ENCODE peak calls at places on chromosomes 16 and 17, in five cellular contexts. One of them, this sample, is unnamed.

GRCh38 chr16:78184554-78185183 is 85.2 kb downstream of the WWOX start:
- DNase-seq in K562: no peak
- DNase-seq in GM23338: no peak
- DNase-seq in GM12878: no peak
- DNase-seq in HepG2: peak; percentile 68
- DNase-seq in this sample: peak; percentile 26

GRCh38 chr17:75738218-75738802 is 17.1 kb downstream of the ITGB4 start:
- DNase-seq in K562: peak; percentile 54
- DNase-seq in GM23338: no peak
- DNase-seq in GM12878: no peak
- DNase-seq in HepG2: peak; percentile 57
- DNase-seq in this sample: no peak

GRCh38 chr16:3977376-3977775 is 96.9 kb upstream of the CREBBP start:
- DNase-seq in K562: no peak
- DNase-seq in GM23338: no peak
- DNase-seq in GM12878: no peak
- DNase-seq in HepG2: no peak
- DNase-seq in this sample: no peak

GRCh38 chr16:82425661-82426060 is 201.1 kb upstream of the CDH13 start:
- DNase-seq in K562: no peak
- DNase-seq in GM23338: no peak
- DNase-seq in GM12878: no peak
- DNase-seq in HepG2: no peak
- DNase-seq in this sample: no peak

GRCh38 chr16:23874613-23875294 is 39.0 kb downstream of the PRKCB start:
- DNase-seq in K562: no peak
- DNase-seq in GM23338: no peak
- DNase-seq in GM12878: no peak
- DNase-seq in HepG2: no peak
- DNase-seq in this sample: no peak

GRCh38 chr17:52410781-52411180 is 252.3 kb upstream of the CA10 start:
- DNase-seq in K562: no peak
- DNase-seq in GM23338: no peak
- DNase-seq in GM12878: no peak
- DNase-seq in HepG2: peak; percentile 41
- DNase-seq in this sample: no peak

GRCh38 chr17:49490271-49490670 is 4.8 kb upstream of the NGFR start:
- DNase-seq in K562: no peak
- DNase-seq in GM23338: no peak
- DNase-seq in GM12878: no peak
- DNase-seq in HepG2: no peak
- DNase-seq in this sample: no peak

GRCh38 chr16:58196898-58197313 is 1.0 kb downstream of the CSNK2A2 start:
- DNase-seq in K562: no peak
- DNase-seq in GM23338: peak; percentile 15
- DNase-seq in GM12878: no peak
- DNase-seq in HepG2: no peak
- DNase-seq in this sample: no peak

GRCh38 chr17:19768046-19768782 is 20.1 kb upstream of the ALDH3A1 start:
- DNase-seq in K562: no peak
- DNase-seq in GM23338: no peak
- DNase-seq in GM12878: no peak
- DNase-seq in HepG2: no peak
- DNase-seq in this sample: no peak

GRCh38 chr17:19771971-19772630 is 24.0 kb upstream of the ALDH3A1 start:
- DNase-seq in K562: no peak
- DNase-seq in GM23338: no peak
- DNase-seq in GM12878: no peak
- DNase-seq in HepG2: no peak
- DNase-seq in this sample: no peak

GRCh38 chr17:19770985-19771710 is 23.1 kb upstream of the ALDH3A1 start:
- DNase-seq in K562: no peak
- DNase-seq in GM23338: no peak
- DNase-seq in GM12878: no peak
- DNase-seq in HepG2: no peak
- DNase-seq in this sample: no peak

GRCh38 chr17:19773534-19773933 is 25.4 kb upstream of the ALDH3A1 start:
- DNase-seq in K562: no peak
- DNase-seq in GM23338: no peak
- DNase-seq in GM12878: no peak
- DNase-seq in HepG2: no peak
- DNase-seq in this sample: no peak

GRCh38 chr17:19769946-19770652 is 22.0 kb upstream of the ALDH3A1 start:
- DNase-seq in K562: no peak
- DNase-seq in GM23338: no peak
- DNase-seq in GM12878: no peak
- DNase-seq in HepG2: no peak
- DNase-seq in this sample: no peak
- TF ChIP-seq JUNB in K562: no peak
- TF ChIP-seq JUNB in GM23338: no peak
- TF ChIP-seq JUNB in GM12878: no peak
- TF ChIP-seq JUNB in HepG2: no peak
- TF ChIP-seq JUNB in this sample: no peak

GRCh38 chr17:30340957-30341356 is 7.1 kb upstream of the TMIGD1 start:
- DNase-seq in K562: no peak
- DNase-seq in GM23338: no peak
- DNase-seq in GM12878: no peak
- DNase-seq in HepG2: no peak
- DNase-seq in this sample: no peak

GRCh38 chr17:30333503-30334240 is at the start of gene TMIGD1:
- DNase-seq in K562: no peak
- DNase-seq in GM23338: no peak
- DNase-seq in GM12878: no peak
- DNase-seq in HepG2: no peak
- DNase-seq in this sample: no peak

GRCh38 chr17:30334421-30334820 is 564 bp upstream of the TMIGD1 start:
- DNase-seq in K562: no peak
- DNase-seq in GM23338: no peak
- DNase-seq in GM12878: no peak
- DNase-seq in HepG2: no peak
- DNase-seq in this sample: no peak

GRCh38 chr17:30337393-30337999 is 3.6 kb upstream of the TMIGD1 start:
- DNase-seq in K562: no peak
- DNase-seq in GM23338: no peak
- DNase-seq in GM12878: no peak
- DNase-seq in HepG2: peak; percentile 90
- DNase-seq in this sample: no peak

GRCh38 chr17:30336369-30337171 is 2.7 kb upstream of the TMIGD1 start:
- DNase-seq in K562: peak; percentile 72
- DNase-seq in GM23338: peak; percentile 88
- DNase-seq in GM12878: no peak
- DNase-seq in HepG2: peak; percentile 95
- DNase-seq in this sample: peak; percentile 88
- TF ChIP-seq JUNB in K562: no peak
- TF ChIP-seq JUNB in GM23338: no peak
- TF ChIP-seq JUNB in GM12878: no peak
- TF ChIP-seq JUNB in HepG2: no peak
- TF ChIP-seq JUNB in this sample: no peak

GRCh38 chr17:47934856-47935255 is 6.5 kb upstream of the PNPO start:
- DNase-seq in K562: no peak
- DNase-seq in GM23338: no peak
- DNase-seq in GM12878: no peak
- DNase-seq in HepG2: no peak
- DNase-seq in this sample: no peak

GRCh38 chr17:47941998-47942490 is 673 bp downstream of the PNPO start:
- DNase-seq in K562: no peak
- DNase-seq in GM23338: peak; percentile 21
- DNase-seq in GM12878: no peak
- DNase-seq in HepG2: peak; percentile 71
- DNase-seq in this sample: no peak

GRCh38 chr17:47941246-47941997 is at the start of gene PNPO:
- DNase-seq in K562: peak; percentile 95
- DNase-seq in GM23338: peak; percentile 98
- DNase-seq in GM12878: peak; percentile 97
- DNase-seq in HepG2: peak; percentile 100
- DNase-seq in this sample: peak; percentile 100

GRCh38 chr17:47935961-47936360 is 5.4 kb upstream of the PNPO start:
- DNase-seq in K562: peak; percentile 76
- DNase-seq in GM23338: no peak
- DNase-seq in GM12878: no peak
- DNase-seq in HepG2: no peak
- DNase-seq in this sample: peak; percentile 75

GRCh38 chr17:47937915-47938314 is 3.5 kb upstream of the PNPO start:
- DNase-seq in K562: no peak
- DNase-seq in GM23338: no peak
- DNase-seq in GM12878: no peak
- DNase-seq in HepG2: no peak
- DNase-seq in this sample: no peak
- TF ChIP-seq JUNB in K562: no peak
- TF ChIP-seq JUNB in GM23338: no peak
- TF ChIP-seq JUNB in GM12878: no peak
- TF ChIP-seq JUNB in HepG2: no peak
- TF ChIP-seq JUNB in this sample: no peak

GRCh38 chr16:75038036-75038959 is 39.5 kb downstream of the ZNRF1 start:
- DNase-seq in K562: peak; percentile 38
- DNase-seq in GM23338: no peak
- DNase-seq in GM12878: no peak
- DNase-seq in HepG2: no peak
- DNase-seq in this sample: no peak

GRCh38 chr16:75039941-75040340 is 41.1 kb downstream of the ZNRF1 start:
- DNase-seq in K562: no peak
- DNase-seq in GM23338: no peak
- DNase-seq in GM12878: no peak
- DNase-seq in HepG2: no peak
- DNase-seq in this sample: no peak

GRCh38 chr16:75032655-75033054 is 33.8 kb downstream of the ZNRF1 start:
- DNase-seq in K562: no peak
- DNase-seq in GM23338: no peak
- DNase-seq in GM12878: no peak
- DNase-seq in HepG2: no peak
- DNase-seq in this sample: no peak

GRCh38 chr16:75029854-75030253 is 31.0 kb downstream of the ZNRF1 start:
- DNase-seq in K562: no peak
- DNase-seq in GM23338: no peak
- DNase-seq in GM12878: no peak
- DNase-seq in HepG2: peak; percentile 13
- DNase-seq in this sample: peak; percentile 51

DNA sequence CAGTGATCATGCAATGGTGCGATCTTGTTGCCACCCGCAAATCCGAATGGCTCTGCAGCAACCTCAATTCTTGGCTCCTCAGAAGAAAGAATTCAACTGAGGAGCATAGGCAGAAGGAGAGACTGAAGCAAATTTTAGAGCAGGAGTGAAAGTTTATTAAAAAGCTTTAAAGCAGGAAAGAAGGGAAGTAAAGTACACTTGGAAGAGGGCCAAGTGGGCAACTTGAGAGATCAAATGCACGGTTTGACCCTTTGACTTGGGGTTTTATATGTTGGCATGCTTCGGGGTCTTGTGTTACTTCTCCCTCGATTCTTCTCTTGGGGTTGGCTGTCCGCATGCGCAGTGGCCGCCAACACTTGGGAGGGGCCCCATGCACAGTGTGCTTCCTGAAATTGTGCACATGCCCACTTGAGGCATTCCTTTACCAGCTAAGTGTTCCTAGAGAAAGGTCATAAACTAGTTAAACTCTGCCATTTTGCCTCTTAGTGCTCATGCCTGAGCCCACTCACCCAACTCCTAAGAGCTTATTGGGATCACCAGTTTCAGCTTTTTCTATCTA is 36.7 kb downstream of the ZNRF1 start:
- DNase-seq in K562: no peak
- DNase-seq in GM23338: no peak
- DNase-seq in GM12878: no peak
- DNase-seq in HepG2: no peak
- DNase-seq in this sample: no peak
- TF ChIP-seq JUNB in K562: no peak
- TF ChIP-seq JUNB in GM23338: no peak
- TF ChIP-seq JUNB in GM12878: no peak
- TF ChIP-seq JUNB in HepG2: no peak
- TF ChIP-seq JUNB in this sample: no peak